ENCODE peak calls at places on chromosomes 6 and 20, in seven cellular contexts. V, W, K, C, X, A and T are unnamed samples.

GRCh38 chr6:32092760-32093497 is 16.2 kb downstream of the TNXB start:
- DNase-seq in X (no peak), W (no peak), V (no peak), C (no peak), K (no peak), A (no peak), T (no peak)

GRCh38 chr20:32603046-32603726 is 18.1 kb upstream of the NOL4L start:
- DNase-seq in V (no peak), K (no peak), X (no peak), W (no peak), A (no peak), C (no peak), T (no peak)

GRCh38 chr6:52489881-52490280 is 69.7 kb downstream of the EFHC1 start:
- DNase-seq in X (no peak), A (no peak), W (no peak), V (no peak), C (no peak), K (no peak), T (no peak)

GRCh38 chr20:22619272-22619671 is 34.9 kb upstream of the FOXA2 start:
- DNase-seq in K (peak), X (no peak), W (no peak), C (no peak), A (no peak), V (no peak), T (no peak)

GRCh38 chr20:50996901-50997830 is 25.7 kb downstream of the KCNG1 start:
- DNase-seq in C (no peak), A (no peak), W (no peak), K (no peak), X (no peak), V (peak), T (no peak)

GRCh38 chr6:124927806-124928205 is 34.4 kb upstream of the RNF217 start:
- DNase-seq in A (no peak), C (peak), V (no peak), K (no peak), X (no peak), W (no peak), T (no peak)

GRCh38 chr6:24891004-24891403 is 44.8 kb downstream of the RIPOR2 start:
- DNase-seq in W (no peak), C (no peak), X (no peak), A (no peak), K (no peak), V (no peak), T (no peak)

GRCh38 chr6:338815-339262 is 46.6 kb downstream of the DUSP22 start:
- DNase-seq in V (peak), W (no peak), K (no peak), X (no peak), C (no peak), A (no peak), T (no peak)

GRCh38 chr6:158408013-158408412 is 95.7 kb downstream of the TULP4 start:
- DNase-seq in X (no peak), K (no peak), W (no peak), A (no peak), V (no peak), C (no peak), T (no peak)

GRCh38 chr6:10355115-10355702 is 59.7 kb downstream of the TFAP2A start:
- DNase-seq in C (no peak), A (no peak), W (no peak), V (no peak), X (no peak), K (no peak), T (no peak)

GRCh38 chr20:1033751-1034419 is 31.8 kb upstream of the RSPO4 start:
- DNase-seq in A (no peak), K (no peak), W (no peak), X (no peak), V (peak), C (no peak), T (no peak)

GRCh38 chr6:132188865-132189264 is 212.4 kb downstream of the MOXD1 start:
- DNase-seq in V (no peak), K (no peak), W (no peak), C (peak), X (no peak), A (no peak), T (no peak)

GRCh38 chr6:119333707-119334295 is 15.8 kb downstream of the MAN1A1 start:
- DNase-seq in X (peak), A (no peak), V (no peak), K (no peak), W (no peak), C (no peak), T (peak)

GRCh38 chr6:16773376-16773775 is 12.1 kb upstream of the ATXN1 start:
- DNase-seq in A (no peak), K (no peak), X (no peak), C (no peak), W (no peak), V (no peak), T (no peak)

GRCh38 chr6:149484733-149485700 is at the start of gene ZC3H12D:
- DNase-seq in C (peak), V (peak), W (no peak), A (no peak), K (peak), X (no peak), T (no peak)

GRCh38 chr20:19921349-19921793 is 95.8 kb upstream of the NAA20 start:
- DNase-seq in A (no peak), X (no peak), W (no peak), C (no peak), V (no peak), K (no peak), T (no peak)

GRCh38 chr20:25280051-25280573 is 32.2 kb downstream of the PYGB start:
- DNase-seq in W (no peak), V (no peak), C (no peak), K (no peak), X (peak), A (no peak), T (peak)

GRCh38 chr6:45423111-45423900 is 45.6 kb upstream of the SUPT3H start:
- DNase-seq in C (no peak), W (no peak), V (no peak), X (peak), A (no peak), K (no peak), T (no peak)

GRCh38 chr20:25270829-25271251 is 23.0 kb downstream of the PYGB start:
- DNase-seq in K (no peak), X (no peak), C (no peak), V (no peak), A (no peak), W (no peak), T (no peak)

GRCh38 chr6:37987008-37987407 is 167.5 kb downstream of the ZFAND3 start:
- DNase-seq in X (no peak), V (no peak), K (no peak), C (no peak), W (no peak), A (no peak), T (no peak)

GRCh38 chr6:151275566-151275965 is 35.8 kb downstream of the AKAP12 start:
- DNase-seq in K (no peak), X (no peak), A (no peak), V (no peak), C (no peak), W (no peak), T (no peak)

GRCh38 chr6:132872923-132873322 is 58.6 kb downstream of the RPS12 start:
- DNase-seq in C (no peak), X (no peak), W (no peak), A (peak), V (no peak), K (no peak), T (no peak)

GRCh38 chr6:129671442-129672344 is 38.3 kb downstream of the ARHGAP18 start:
- DNase-seq in V (peak), K (peak), C (no peak), X (no peak), W (no peak), A (peak), T (no peak)

GRCh38 chr20:62885808-62886708 is 24.4 kb upstream of the TCFL5 start:
- DNase-seq in C (no peak), V (no peak), X (peak), A (no peak), K (no peak), W (no peak), T (no peak)

GRCh38 chr6:25844518-25844917 is 12.7 kb upstream of the SLC17A1 start:
- DNase-seq in X (peak), W (no peak), V (no peak), K (no peak), A (no peak), C (no peak), T (no peak)

GRCh38 chr6:109523478-109523877 is 40.5 kb upstream of the ZBTB24 start:
- DNase-seq in X (no peak), K (no peak), A (no peak), W (no peak), C (no peak), V (no peak), T (no peak)

GRCh38 chr20:36845288-36845969 is 30.5 kb upstream of the TLDC2 start:
- DNase-seq in V (no peak), W (no peak), X (no peak), K (no peak), A (no peak), C (no peak), T (no peak)

GRCh38 chr6:52877168-52877567 is 32.3 kb downstream of the GSTA3 start:
- DNase-seq in C (peak), K (no peak), V (no peak), W (no peak), A (no peak), X (no peak), T (no peak)

GRCh38 chr20:32870489-32870888 is 11.8 kb downstream of the EFCAB8 start:
- DNase-seq in K (no peak), W (no peak), X (no peak), V (no peak), A (no peak), C (no peak), T (no peak)

GRCh38 chr20:6100261-6100660 is 22.6 kb downstream of the FERMT1 start:
- DNase-seq in W (no peak), X (no peak), C (no peak), K (no peak), V (no peak), A (no peak), T (no peak)

GRCh38 chr6:27893059-27893835 is 18.9 kb downstream of the OR2B2 start:
- DNase-seq in C (peak), V (peak), K (peak), W (peak), X (peak), A (peak), T (peak)

GRCh38 chr6:39698789-39699188 is 26.4 kb downstream of the KIF6 start:
- DNase-seq in K (no peak), X (no peak), C (no peak), V (no peak), A (no peak), W (no peak), T (peak)

GRCh38 chr6:54598787-54599309 is 247.7 kb upstream of the FAM83B start:
- DNase-seq in W (no peak), V (no peak), X (no peak), A (no peak), K (no peak), C (no peak), T (no peak)

GRCh38 chr6:149925253-149925973 is 2.5 kb upstream of the RAET1G start:
- DNase-seq in K (no peak), C (no peak), X (peak), V (no peak), W (no peak), A (no peak), T (no peak)

GRCh38 chr6:87968435-87969278 is 79.0 kb upstream of the SPACA1 start:
- DNase-seq in C (no peak), W (no peak), K (no peak), A (no peak), V (no peak), X (peak), T (peak)

GRCh38 chr6:13465734-13466133 is 21.7 kb downstream of the GFOD1 start:
- DNase-seq in V (no peak), K (no peak), A (no peak), X (no peak), C (no peak), W (no peak), T (no peak)

GRCh38 chr6:38567436-38567835 is 72.3 kb downstream of the BTBD9 start:
- DNase-seq in A (no peak), V (peak), K (no peak), C (peak), X (peak), W (no peak), T (no peak)

GRCh38 chr6:139308936-139309603 is 17.3 kb upstream of the TXLNB start:
- DNase-seq in X (no peak), K (peak), C (no peak), V (no peak), A (no peak), W (no peak), T (no peak)

GRCh38 chr20:33668087-33668790 is 1.5 kb downstream of the ACTL10 start:
- DNase-seq in X (peak), K (no peak), C (no peak), V (peak), W (no peak), A (no peak), T (no peak)

GRCh38 chr6:11425431-11425871 is 112.1 kb upstream of the TMEM170B start:
- DNase-seq in C (no peak), K (peak), W (no peak), V (no peak), A (no peak), X (no peak), T (no peak)

DNA sequence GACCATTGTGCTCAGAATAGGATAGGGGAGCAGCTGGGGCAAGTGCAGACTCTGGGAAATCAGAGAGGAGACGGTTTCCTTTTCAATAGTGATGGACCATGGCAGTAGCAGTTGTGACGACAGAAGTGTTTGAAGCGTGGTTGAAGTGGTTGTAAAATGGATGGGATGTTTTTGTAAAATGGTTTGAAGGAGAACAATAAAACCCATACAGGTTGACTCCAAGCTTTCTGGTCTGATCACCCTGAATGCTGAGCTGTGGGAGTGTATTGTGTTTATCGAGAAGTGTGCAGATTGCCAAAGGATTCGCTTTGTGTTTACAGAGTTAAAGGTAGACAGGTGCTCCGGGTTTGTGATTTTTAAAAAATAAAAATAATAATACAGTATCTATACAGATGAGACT is 255.2 kb upstream of the SULF2 start:
- DNase-seq in V (no peak), X (no peak), K (no peak), C (no peak), A (no peak), W (no peak), T (no peak)
- TF ChIP-seq JUND in V (no peak), X (no peak), K (no peak), C (no peak), A (no peak), W (no peak), T (no peak)

DNA sequence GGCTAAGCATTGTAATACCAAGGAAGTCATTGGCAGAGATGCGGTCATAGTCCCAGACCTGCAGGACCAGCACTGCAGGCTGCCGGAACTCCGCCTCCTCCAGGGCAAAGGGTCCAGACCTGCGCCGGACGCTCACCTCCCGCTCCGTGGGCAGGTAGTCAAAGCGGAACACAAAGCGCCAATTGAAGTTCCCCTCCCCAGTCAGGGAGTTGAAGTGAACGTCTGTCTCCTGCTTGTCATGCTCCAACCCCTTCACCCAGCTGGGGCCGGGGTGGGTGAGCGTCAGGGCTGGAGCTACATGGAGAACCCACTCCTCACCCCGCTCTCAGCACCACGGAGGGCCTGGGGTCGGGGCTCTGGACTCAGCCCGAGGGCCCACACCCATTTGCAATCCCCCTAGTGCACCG is 18.2 kb downstream of the ERGIC3 start:
- DNase-seq in K (no peak), W (no peak), V (no peak), C (no peak), X (no peak), A (no peak), T (no peak)
- TF ChIP-seq JUND in K (no peak), W (no peak), V (no peak), C (no peak), X (no peak), A (no peak), T (no peak)

DNA sequence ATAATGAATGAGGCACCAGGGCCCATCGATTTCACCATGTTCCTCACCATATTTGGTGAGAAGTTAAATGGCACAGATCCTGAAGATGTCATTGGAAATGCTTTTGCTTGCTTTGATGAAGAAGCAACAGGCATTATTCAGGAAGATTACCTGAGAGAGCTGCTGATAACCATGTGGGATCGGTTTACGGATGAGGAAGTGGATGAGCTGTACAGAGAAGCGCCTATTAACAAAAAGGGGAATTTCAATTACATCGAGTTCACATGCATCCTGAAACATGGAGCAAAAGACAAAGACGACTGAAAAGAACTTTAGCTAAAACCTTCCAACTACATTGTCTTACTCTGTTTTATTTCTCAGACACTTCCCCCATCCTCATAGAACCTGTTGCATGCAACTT is 21.6 kb upstream of the ZBTB22 start:
- DNase-seq in A (no peak), V (no peak), W (no peak), K (no peak), C (no peak), X (no peak), T (no peak)
- TF ChIP-seq JUND in A (no peak), V (no peak), W (no peak), K (no peak), C (no peak), X (no peak), T (no peak)

GRCh38 chr6:30613251-30614043 is 3.6 kb downstream of the PPP1R10 start:
- DNase-seq in V (peak), X (no peak), W (no peak), A (no peak), K (no peak), C (no peak), T (no peak)

GRCh38 chr6:30611856-30612194 is 5.2 kb downstream of the PPP1R10 start:
- DNase-seq in W (no peak), C (no peak), X (no peak), K (no peak), A (no peak), V (no peak), T (no peak)

GRCh38 chr6:30612687-30613248 is 4.3 kb downstream of the PPP1R10 start:
- DNase-seq in C (no peak), A (no peak), X (no peak), V (peak), K (no peak), W (no peak), T (no peak)

GRCh38 chr6:30611150-30611855 is 5.7 kb downstream of the PPP1R10 start:
- DNase-seq in C (no peak), V (no peak), W (no peak), X (no peak), K (no peak), A (no peak), T (no peak)

DNA sequence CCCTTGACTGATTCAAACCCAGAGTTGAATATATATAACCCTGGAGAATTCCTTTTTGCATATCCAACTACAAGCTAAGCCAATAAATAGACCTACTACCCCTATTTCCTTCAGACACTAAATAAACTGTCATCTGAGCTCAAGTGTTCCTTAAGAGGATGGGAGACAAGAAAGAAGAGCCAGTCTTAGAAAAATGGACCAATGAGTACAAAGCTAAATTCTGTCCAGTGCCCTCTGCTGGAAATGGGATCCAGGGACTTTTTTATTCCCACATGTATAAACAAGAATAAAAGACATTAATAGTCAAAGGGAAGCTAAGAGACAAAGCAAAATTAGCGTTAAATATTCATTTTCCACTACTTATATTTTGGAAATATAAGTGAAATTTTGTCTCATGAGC is 4.8 kb downstream of the PPP1R10 start:
- DNase-seq in W (no peak), C (no peak), A (no peak), X (no peak), V (peak), K (no peak), T (peak)
- TF ChIP-seq JUND in W (no peak), C (no peak), A (no peak), X (no peak), V (no peak), K (no peak), T (no peak)

GRCh38 chr6:146990284-146990683 is 213.9 kb upstream of the STXBP5 start:
- DNase-seq in A (no peak), V (no peak), K (peak), C (no peak), W (no peak), X (no peak), T (no peak)
- TF ChIP-seq JUND in A (no peak), V (no peak), K (no peak), C (no peak), W (no peak), X (peak), T (no peak)

DNA sequence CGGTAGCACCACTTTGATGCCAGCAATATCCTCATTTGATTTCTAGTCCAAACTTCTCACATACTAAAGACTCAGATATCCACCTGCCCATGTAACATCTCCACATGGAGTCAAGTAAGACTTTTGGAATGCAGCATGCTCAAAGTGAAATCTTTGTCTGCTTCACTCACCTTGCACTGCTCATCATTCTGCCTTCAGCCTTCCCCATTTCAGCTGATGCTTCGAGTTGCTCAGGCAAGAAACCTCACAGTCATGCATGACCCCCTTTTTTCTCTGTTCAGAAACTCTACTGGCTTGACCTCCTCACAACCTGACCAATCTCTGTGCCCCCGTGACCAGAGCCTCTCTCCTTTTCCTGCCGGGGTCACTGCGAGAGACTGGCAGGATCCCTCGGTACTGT is 41.0 kb upstream of the KIF25 start:
- DNase-seq in A (no peak), X (no peak), V (no peak), C (no peak), W (no peak), K (no peak), T (no peak)
- TF ChIP-seq JUND in A (no peak), X (no peak), V (no peak), C (no peak), W (no peak), K (no peak), T (no peak)